ENCODE peak calls at places on chromosomes 4 and X, in six cellular contexts. B is stimulated activated naive CD8-positive, alpha-beta T cell treated with anti-CD3 and anti-CD28 coated beads, Interleukin-15, Interleukin-2, amounts not matched to agents 100 U/mL and 50 U/mL, for 24 hours; K is GM20000; N is activated CD4-positive, alpha-beta T cell treated with anti-CD3 and anti-CD28 coated beads for 1 hour; X is AG10803; W is stimulated activated CD8-positive, alpha-beta memory T cell treated with anti-CD3 and anti-CD28 coated beads, Interleukin-12 subunit alpha, Interleukin-12 subunit beta, amount 100 ng/mL, for 4 hours. S is an unnamed sample.

GRCh38 chr4:163540977-163541376 is 46.5 kb downstream of the TMA16 start:
- DNase-seq in B (no peak), K (no peak), N (no peak), W (no peak), X (peak; percentile 70), S (no peak)

GRCh38 chrX:750812-751211 is 120.2 kb downstream of the SHOX start:
- DNase-seq in X (no peak), N (no peak), K (no peak), B (no peak), W (no peak), S (no peak)

GRCh38 chrX:1444896-1445480 is 7.7 kb downstream of the ASMTL start:
- DNase-seq in N (no peak), X (no peak), W (no peak), K (no peak), B (peak; percentile 1), S (no peak)

GRCh38 chr4:168537086-168537485 is 40.2 kb downstream of the PALLD start:
- DNase-seq in X (no peak), W (no peak), K (no peak), B (no peak), N (no peak), S (no peak)

GRCh38 chrX:22963186-22963585 is 36.6 kb upstream of the DDX53 start:
- DNase-seq in X (no peak), W (no peak), K (no peak), B (no peak), N (no peak), S (no peak)

GRCh38 chr4:26406346-26406975 is 83.8 kb downstream of the CCKAR start:
- DNase-seq in K (no peak), W (no peak), N (no peak), B (no peak), X (peak; percentile 22), S (no peak)

GRCh38 chr4:104491396-104491821 is 3.3 kb downstream of the CXXC4 start:
- DNase-seq in W (no peak), N (no peak), B (peak; percentile 26), K (peak; percentile 61), X (peak; percentile 0), S (no peak)

GRCh38 chr4:77599378-77599777 is 6.2 kb upstream of the CXCL13 start:
- DNase-seq in W (no peak), N (no peak), X (peak; percentile 50), B (peak; percentile 32), K (no peak), S (no peak)

GRCh38 chr4:125168531-125168930 is 146.2 kb upstream of the FAT4 start:
- DNase-seq in K (no peak), N (no peak), W (no peak), B (no peak), X (peak; percentile 9), S (no peak)

GRCh38 chr4:2685541-2685940 is 70.6 kb downstream of the TNIP2 start:
- DNase-seq in X (peak; percentile 34), W (no peak), K (no peak), N (no peak), B (no peak), S (no peak)